ENCODE peak calls at places on chromosomes 12 and 14, in six cellular contexts. P is fibroblast of lung, N is IMR-90, K is left ventricle myocardium inferior, S is uterus, U is body of pancreas. T is an unnamed sample.

GRCh38 chr14:53715390-53715730 is 241.3 kb downstream of the BMP4 start:
- DNase-seq in P (peak; percentile 62), N (peak; percentile 28), K (no peak), S (no peak), U (no peak), T (peak; percentile 66)

GRCh38 chr14:100067971-100068959 is 3.0 kb downstream of the EVL start:
- DNase-seq in P (no peak), N (peak; percentile 50), K (peak; percentile 20), S (peak; percentile 28), U (peak; percentile 11), T (peak; percentile 73)

GRCh38 chr14:74614508-74615495 is 2.8 kb upstream of the LTBP2 start:
- DNase-seq in P (no peak), N (no peak), K (no peak), S (no peak), U (no peak), T (no peak)

GRCh38 chr12:48767047-48767446 is 21.8 kb downstream of the ADCY6 start:
- DNase-seq in P (no peak), N (no peak), K (peak; percentile 75), S (peak; percentile 51), U (peak; percentile 22), T (no peak)

GRCh38 chr12:45547822-45548221 is 181.7 kb upstream of the ARID2 start:
- DNase-seq in P (peak; percentile 24), N (peak; percentile 13), K (no peak), S (no peak), U (no peak), T (no peak)

GRCh38 chr12:100913872-100914600 is 119.5 kb downstream of the ANO4 start:
- DNase-seq in P (peak; percentile 70), N (peak; percentile 37), K (no peak), S (no peak), U (no peak), T (peak; percentile 10)

GRCh38 chr12:114226241-114226928 is 179.6 kb downstream of the TBX5 start:
- DNase-seq in P (no peak), N (no peak), K (no peak), S (no peak), U (no peak), T (no peak)

GRCh38 chr12:89225401-89225800 is 126.9 kb downstream of the DUSP6 start:
- DNase-seq in P (peak; percentile 22), N (peak; percentile 78), K (peak; percentile 13), S (peak; percentile 19), U (no peak), T (peak; percentile 92)

GRCh38 chr12:3077572-3078081 is 448 bp downstream of the TSPAN9 start:
- DNase-seq in P (peak; percentile 85), N (peak; percentile 45), K (peak; percentile 47), S (peak; percentile 54), U (peak; percentile 34), T (no peak)

GRCh38 chr14:103659631-103660030 is 30.6 kb downstream of the KLC1 start:
- DNase-seq in P (no peak), N (no peak), K (no peak), S (no peak), U (no peak), T (no peak)

GRCh38 chr12:82800185-82800584 is 113.5 kb downstream of the TMTC2 start:
- DNase-seq in P (no peak), N (no peak), K (no peak), S (no peak), U (no peak), T (peak; percentile 49)

GRCh38 chr12:115337693-115338543 is 653.9 kb upstream of the TBX3 start:
- DNase-seq in P (peak; percentile 93), N (peak; percentile 98), K (peak; percentile 16), S (peak; percentile 68), U (peak; percentile 16), T (peak; percentile 80)

GRCh38 chr12:47316609-47317049 is 236.9 kb upstream of the AMIGO2 start:
- DNase-seq in P (peak; percentile 40), N (no peak), K (no peak), S (no peak), U (no peak), T (no peak)

GRCh38 chr14:34650786-34651584 is 21.0 kb upstream of the SNX6 start:
- DNase-seq in P (peak; percentile 99), N (peak; percentile 100), K (no peak), S (peak; percentile 32), U (no peak), T (peak; percentile 98)

GRCh38 chr12:47813491-47814196 is 6.1 kb downstream of the HDAC7 start:
- DNase-seq in P (no peak), N (no peak), K (no peak), S (no peak), U (no peak), T (no peak)

GRCh38 chr12:121798807-121799174 is 5.0 kb upstream of the SETD1B start:
- DNase-seq in P (no peak), N (no peak), K (no peak), S (peak; percentile 24), U (no peak), T (no peak)

GRCh38 chr14:33812596-33812995 is 138.3 kb downstream of the EGLN3 start:
- DNase-seq in P (no peak), N (no peak), K (no peak), S (no peak), U (no peak), T (no peak)

GRCh38 chr14:26925876-26926584 is 328.2 kb upstream of the NOVA1 start:
- DNase-seq in P (no peak), N (no peak), K (no peak), S (no peak), U (no peak), T (no peak)
- H3K27ac ChIP-seq in P (no peak overlapping the region), N (no peak overlapping the region), K (no peak overlapping the region), S (no peak overlapping the region), U (no peak overlapping the region), T (no peak overlapping the region)

GRCh38 chr12:111685322-111685810 is 390 bp downstream of the BRAP start:
- DNase-seq in P (peak; percentile 6), N (no peak), K (no peak), S (no peak), U (no peak), T (peak; percentile 1)

GRCh38 chr12:111687255-111687654 is 1.4 kb downstream of the ACAD10 start:
- DNase-seq in P (no peak), N (no peak), K (no peak), S (no peak), U (no peak), T (no peak)

GRCh38 chr12:111686574-111687105 is 787 bp downstream of the ACAD10 start:
- DNase-seq in P (no peak), N (peak; percentile 44), K (no peak), S (no peak), U (no peak), T (no peak)

GRCh38 chr12:111687952-111688351 is 2.1 kb downstream of the ACAD10 start:
- DNase-seq in P (no peak), N (no peak), K (no peak), S (no peak), U (no peak), T (no peak)

DNA sequence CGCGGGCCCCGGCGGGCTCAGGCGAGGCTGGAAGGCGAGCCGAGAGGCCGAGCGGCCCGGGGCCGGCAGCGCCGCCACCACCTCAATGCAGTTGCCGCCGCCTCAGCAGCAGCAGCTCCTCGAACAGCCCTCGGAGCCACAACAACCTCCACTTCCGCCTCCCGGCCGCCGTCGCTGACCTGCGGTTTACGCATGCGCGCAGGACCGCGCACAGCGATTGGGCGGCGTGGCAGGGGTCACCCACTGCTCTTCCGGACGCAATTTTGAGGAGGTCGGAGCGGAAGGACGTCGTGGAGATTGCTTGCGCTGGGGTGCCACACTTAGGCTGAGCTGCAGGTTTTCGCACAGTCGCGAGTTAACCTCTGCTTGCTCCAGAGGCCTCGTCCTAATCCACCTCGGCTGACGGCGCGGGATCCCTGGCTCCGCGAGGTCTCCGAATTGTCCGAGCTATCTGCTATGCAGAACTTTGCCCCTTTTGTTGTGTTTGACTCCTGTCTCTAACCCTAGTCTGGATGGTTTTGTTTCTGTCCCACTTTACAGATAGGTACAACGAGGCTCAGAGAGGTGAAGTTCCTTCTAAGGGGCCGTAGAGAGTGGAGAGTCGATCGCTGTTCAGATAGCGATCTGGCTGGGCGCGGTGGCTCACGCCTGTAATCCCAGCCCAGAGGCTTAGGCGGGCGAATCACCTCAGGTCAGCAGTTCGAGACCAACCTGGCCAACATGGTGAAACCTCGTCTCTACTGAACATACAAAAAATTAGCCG is at the start of the genes ACAD10 and BRAP:
- DNase-seq in P (peak; percentile 94), N (peak; percentile 92), K (peak; percentile 95), S (peak; percentile 90), U (peak; percentile 94), T (peak; percentile 88)
- TF ChIP-seq CTCF in P (no peak), N (no peak), K (no peak), S (peak; percentile 11), U (no peak), T (peak; percentile 41)

GRCh38 chr12:10278104-10278503 is 29.6 kb upstream of the KLRD1 start:
- DNase-seq in P (no peak), N (no peak), K (no peak), S (no peak), U (no peak), T (no peak)
- H3K4me1 ChIP-seq in P (no peaks in the 10 kb centered on the region), N (no peaks in the 10 kb centered on the region), K (no peaks in the 10 kb centered on the region), S (no peaks in the 10 kb centered on the region), U (no peaks in the 10 kb centered on the region), T (no peaks in the 10 kb centered on the region)

DNA sequence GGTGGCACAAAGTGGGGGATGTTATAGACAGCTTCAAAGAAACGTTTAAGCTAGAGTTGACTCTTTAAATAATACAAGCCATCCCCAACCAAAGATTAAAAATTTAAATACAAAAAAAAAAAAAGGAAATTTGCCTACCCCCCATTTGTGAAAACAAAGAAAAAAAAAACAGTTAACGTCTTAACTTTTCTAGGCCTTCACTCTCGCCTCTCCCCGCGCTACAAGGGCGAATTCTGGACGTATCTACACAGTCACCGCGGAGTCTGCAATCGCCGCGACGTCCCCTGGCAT is 528 bp upstream of the NUDT4 start:
- DNase-seq in P (no peak), N (no peak), K (no peak), S (no peak), U (no peak), T (no peak)
- H3K27ac ChIP-seq in P (peak overlapping the region; percentile 55), N (peak overlapping the region; percentile 84), K (peak overlapping the region; percentile 93), S (peak overlapping the region; percentile 98), U (peak overlapping the region; percentile 66), T (peak overlapping the region; percentile 75)

GRCh38 chr12:79690606-79691298 is at the start of gene PAWR:
- DNase-seq in P (peak; percentile 64), N (peak; percentile 66), K (peak; percentile 47), S (peak; percentile 71), U (peak; percentile 89), T (peak; percentile 88)
- TF ChIP-seq CTCF in P (no peak), N (peak; percentile 30), K (peak; percentile 32), S (peak; percentile 32), U (peak; percentile 47), T (peak; percentile 47)

DNA sequence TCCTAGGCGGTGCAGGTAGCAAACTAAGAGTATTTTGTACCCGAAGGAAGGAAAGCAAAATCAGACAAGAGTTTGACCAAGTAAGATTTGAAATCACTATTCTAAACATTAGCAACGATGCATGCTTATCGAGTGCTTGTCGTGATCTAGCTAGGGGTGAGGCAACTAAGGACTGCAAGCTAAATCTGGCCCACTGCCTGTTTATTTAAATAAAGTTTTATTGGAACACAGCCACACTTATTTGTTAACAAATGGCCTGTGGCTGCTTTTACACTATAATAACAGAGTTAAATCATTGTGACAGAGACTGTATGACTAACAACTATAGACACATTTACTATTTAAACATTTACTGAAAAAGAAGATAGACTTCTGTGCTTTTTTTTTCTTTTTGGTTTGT is 983.6 kb downstream of the VRK1 start:
- DNase-seq in P (no peak), N (no peak), K (no peak), S (no peak), U (no peak), T (no peak)
- H3K4me1 ChIP-seq in P (no peaks in the 10 kb centered on the region), N (no peaks in the 10 kb centered on the region), K (no peaks in the 10 kb centered on the region), S (no peaks in the 10 kb centered on the region), U (no peaks in the 10 kb centered on the region), T (no peaks in the 10 kb centered on the region)